ENCODE peak calls at places on chromosomes 12 and 14, in five cellular contexts. One of them, this sample, is unnamed.

GRCh38 chr12:14367097-14367661 is 1.7 kb downstream of the ATF7IP start:
- DNase-seq in endothelial cell of umbilical vein: peak; percentile 73
- DNase-seq in K562: no peak
- DNase-seq in HCT116: no peak
- DNase-seq in adrenal gland: no peak
- DNase-seq in this sample: no peak

GRCh38 chr14:95504135-95505029 is 12.1 kb downstream of the SYNE3 start:
- DNase-seq in endothelial cell of umbilical vein: peak; percentile 50
- DNase-seq in K562: no peak
- DNase-seq in HCT116: no peak
- DNase-seq in adrenal gland: no peak
- DNase-seq in this sample: no peak

GRCh38 chr12:6315704-6316597 is 5.5 kb downstream of the PLEKHG6 start:
- DNase-seq in endothelial cell of umbilical vein: no peak
- DNase-seq in K562: no peak
- DNase-seq in HCT116: no peak
- DNase-seq in adrenal gland: no peak
- DNase-seq in this sample: no peak

GRCh38 chr14:66619952-66620351 is 112.0 kb downstream of the GPHN start:
- DNase-seq in endothelial cell of umbilical vein: no peak
- DNase-seq in K562: no peak
- DNase-seq in HCT116: no peak
- DNase-seq in adrenal gland: no peak
- DNase-seq in this sample: no peak

GRCh38 chr14:93073833-93074769 is 41.6 kb downstream of the ITPK1 start:
- DNase-seq in endothelial cell of umbilical vein: peak; percentile 43
- DNase-seq in K562: no peak
- DNase-seq in HCT116: no peak
- DNase-seq in adrenal gland: peak; percentile 36
- DNase-seq in this sample: peak; percentile 68

GRCh38 chr12:47601071-47601470 is 104.8 kb downstream of the RPAP3 start:
- DNase-seq in endothelial cell of umbilical vein: no peak
- DNase-seq in K562: no peak
- DNase-seq in HCT116: no peak
- DNase-seq in adrenal gland: no peak
- DNase-seq in this sample: no peak

GRCh38 chr12:69608114-69608513 is 2.6 kb downstream of the LRRC10 start:
- DNase-seq in endothelial cell of umbilical vein: no peak
- DNase-seq in K562: peak; percentile 31
- DNase-seq in HCT116: no peak
- DNase-seq in adrenal gland: no peak
- DNase-seq in this sample: no peak

GRCh38 chr12:6383572-6384498 is at the start of gene LTBR:
- DNase-seq in endothelial cell of umbilical vein: peak; percentile 89
- DNase-seq in K562: peak; percentile 82
- DNase-seq in HCT116: no peak
- DNase-seq in adrenal gland: peak; percentile 97
- DNase-seq in this sample: peak; percentile 99

GRCh38 chr12:53695148-53696138 is 19.6 kb upstream of the ATP5MC2 start:
- DNase-seq in endothelial cell of umbilical vein: peak; percentile 55
- DNase-seq in K562: peak; percentile 67
- DNase-seq in HCT116: peak; percentile 36
- DNase-seq in adrenal gland: no peak
- DNase-seq in this sample: no peak

GRCh38 chr12:87112946-87113345 is 856.8 kb upstream of the MGAT4C start:
- DNase-seq in endothelial cell of umbilical vein: no peak
- DNase-seq in K562: no peak
- DNase-seq in HCT116: no peak
- DNase-seq in adrenal gland: no peak
- DNase-seq in this sample: no peak

GRCh38 chr12:68334136-68334535 is 2.0 kb upstream of the MDM1 start:
- DNase-seq in endothelial cell of umbilical vein: peak; percentile 20
- DNase-seq in K562: no peak
- DNase-seq in HCT116: no peak
- DNase-seq in adrenal gland: no peak
- DNase-seq in this sample: no peak

GRCh38 chr14:92973798-92974372 is 50.9 kb downstream of the CHGA start:
- DNase-seq in endothelial cell of umbilical vein: no peak
- DNase-seq in K562: no peak
- DNase-seq in HCT116: no peak
- DNase-seq in adrenal gland: no peak
- DNase-seq in this sample: no peak

GRCh38 chr14:31127690-31128089 is 79.9 kb downstream of the HECTD1 start:
- DNase-seq in endothelial cell of umbilical vein: no peak
- DNase-seq in K562: no peak
- DNase-seq in HCT116: no peak
- DNase-seq in adrenal gland: no peak
- DNase-seq in this sample: no peak

GRCh38 chr14:66330916-66331315 is 155.3 kb upstream of the CCDC196 start:
- DNase-seq in endothelial cell of umbilical vein: peak; percentile 41
- DNase-seq in K562: no peak
- DNase-seq in HCT116: no peak
- DNase-seq in adrenal gland: peak; percentile 84
- DNase-seq in this sample: no peak

GRCh38 chr12:4251228-4251891 is 22.2 kb upstream of the CCND2 start:
- DNase-seq in endothelial cell of umbilical vein: no peak
- DNase-seq in K562: no peak
- DNase-seq in HCT116: no peak
- DNase-seq in adrenal gland: no peak
- DNase-seq in this sample: no peak

GRCh38 chr12:12495536-12495935 is 67.1 kb downstream of the DUSP16 start:
- DNase-seq in endothelial cell of umbilical vein: no peak
- DNase-seq in K562: no peak
- DNase-seq in HCT116: no peak
- DNase-seq in adrenal gland: no peak
- DNase-seq in this sample: no peak

GRCh38 chr12:3661028-3661427 is 91.9 kb downstream of the CRACR2A start:
- DNase-seq in endothelial cell of umbilical vein: no peak
- DNase-seq in K562: no peak
- DNase-seq in HCT116: peak; percentile 36
- DNase-seq in adrenal gland: no peak
- DNase-seq in this sample: no peak

GRCh38 chr12:534216-534615 is 74.5 kb downstream of the B4GALNT3 start:
- DNase-seq in endothelial cell of umbilical vein: no peak
- DNase-seq in K562: no peak
- DNase-seq in HCT116: no peak
- DNase-seq in adrenal gland: no peak
- DNase-seq in this sample: no peak

GRCh38 chr12:130879212-130879686 is 7.4 kb downstream of the RAN start:
- DNase-seq in endothelial cell of umbilical vein: no peak
- DNase-seq in K562: no peak
- DNase-seq in HCT116: no peak
- DNase-seq in adrenal gland: no peak
- DNase-seq in this sample: no peak
- TF ChIP-seq POLR2A in endothelial cell of umbilical vein: no peak
- TF ChIP-seq POLR2A in K562: peak; percentile 18
- TF ChIP-seq POLR2A in HCT116: no peak
- TF ChIP-seq POLR2A in adrenal gland: no peak
- TF ChIP-seq POLR2A in this sample: no peak

GRCh38 chr12:92529944-92530343 is 172.8 kb upstream of the PLEKHG7 start:
- DNase-seq in endothelial cell of umbilical vein: no peak
- DNase-seq in K562: no peak
- DNase-seq in HCT116: no peak
- DNase-seq in adrenal gland: no peak
- DNase-seq in this sample: no peak
- H3K4me3 ChIP-seq in endothelial cell of umbilical vein: no peak overlapping the region
- H3K4me3 ChIP-seq in K562: no peak overlapping the region
- H3K4me3 ChIP-seq in HCT116: no peak overlapping the region
- H3K4me3 ChIP-seq in adrenal gland: no peak overlapping the region
- H3K4me3 ChIP-seq in this sample: no peak overlapping the region

GRCh38 chr14:30035361-30035760 is 107.7 kb upstream of the PRKD1 start:
- DNase-seq in endothelial cell of umbilical vein: no peak
- DNase-seq in K562: no peak
- DNase-seq in HCT116: no peak
- DNase-seq in adrenal gland: no peak
- DNase-seq in this sample: no peak

DNA sequence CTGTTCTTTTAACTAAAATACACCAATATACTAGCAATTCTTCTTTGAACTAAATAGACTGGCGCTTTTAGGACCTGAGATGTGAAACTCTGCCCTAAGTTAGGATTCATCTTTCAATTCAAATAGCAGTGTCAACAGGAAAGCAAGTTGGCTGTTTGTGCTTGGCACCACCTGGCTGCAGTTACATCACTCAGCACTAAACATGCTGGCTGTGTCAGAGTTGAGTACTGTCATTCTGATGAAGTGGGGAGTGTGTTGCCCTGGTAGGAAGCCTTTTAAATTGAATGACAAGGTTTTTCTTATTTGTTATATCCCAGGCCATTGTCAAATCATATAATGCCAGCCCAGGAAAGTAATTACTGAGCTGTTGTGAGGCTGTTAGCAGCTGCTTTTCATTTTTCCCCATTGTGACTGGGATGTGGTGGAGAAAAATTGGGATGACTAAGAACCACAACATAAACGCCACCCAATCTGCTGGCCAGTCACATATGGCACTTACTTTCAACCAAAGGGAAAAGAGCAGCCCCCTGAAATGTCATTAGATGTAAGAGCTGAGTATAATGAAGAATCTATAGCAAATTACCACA is 106.5 kb upstream of the PRKD1 start:
- DNase-seq in endothelial cell of umbilical vein: no peak
- DNase-seq in K562: no peak
- DNase-seq in HCT116: no peak
- DNase-seq in adrenal gland: no peak
- DNase-seq in this sample: no peak
- TF ChIP-seq CTCF in endothelial cell of umbilical vein: no peak
- TF ChIP-seq CTCF in K562: no peak
- TF ChIP-seq CTCF in HCT116: no peak
- TF ChIP-seq CTCF in adrenal gland: no peak
- TF ChIP-seq CTCF in this sample: no peak

GRCh38 chr12:99954724-99955123 is 30.0 kb downstream of the ANKS1B start:
- DNase-seq in endothelial cell of umbilical vein: no peak
- DNase-seq in K562: no peak
- DNase-seq in HCT116: no peak
- DNase-seq in adrenal gland: no peak
- DNase-seq in this sample: no peak
- TF ChIP-seq POLR2A in endothelial cell of umbilical vein: no peak
- TF ChIP-seq POLR2A in K562: no peak
- TF ChIP-seq POLR2A in HCT116: no peak
- TF ChIP-seq POLR2A in adrenal gland: no peak
- TF ChIP-seq POLR2A in this sample: no peak

GRCh38 chr12:76256904-76257303 is 91.3 kb downstream of the BBS10 start:
- DNase-seq in endothelial cell of umbilical vein: no peak
- DNase-seq in K562: no peak
- DNase-seq in HCT116: no peak
- DNase-seq in adrenal gland: no peak
- DNase-seq in this sample: no peak

GRCh38 chr12:76256341-76256740 is 91.9 kb downstream of the BBS10 start:
- DNase-seq in endothelial cell of umbilical vein: no peak
- DNase-seq in K562: no peak
- DNase-seq in HCT116: no peak
- DNase-seq in adrenal gland: no peak
- DNase-seq in this sample: no peak

GRCh38 chr12:76259071-76259470 is 89.1 kb downstream of the BBS10 start:
- DNase-seq in endothelial cell of umbilical vein: peak; percentile 69
- DNase-seq in K562: no peak
- DNase-seq in HCT116: no peak
- DNase-seq in adrenal gland: no peak
- DNase-seq in this sample: no peak

GRCh38 chr12:76259660-76260389 is 88.4 kb downstream of the BBS10 start:
- DNase-seq in endothelial cell of umbilical vein: peak; percentile 93
- DNase-seq in K562: no peak
- DNase-seq in HCT116: no peak
- DNase-seq in adrenal gland: no peak
- DNase-seq in this sample: no peak

GRCh38 chr12:76260390-76260748 is 87.8 kb downstream of the BBS10 start:
- DNase-seq in endothelial cell of umbilical vein: peak; percentile 48
- DNase-seq in K562: no peak
- DNase-seq in HCT116: no peak
- DNase-seq in adrenal gland: no peak
- DNase-seq in this sample: no peak
- H3K4me3 ChIP-seq in endothelial cell of umbilical vein: no peak overlapping the region
- H3K4me3 ChIP-seq in K562: no peak overlapping the region
- H3K4me3 ChIP-seq in HCT116: no peak overlapping the region
- H3K4me3 ChIP-seq in adrenal gland: no peak overlapping the region
- H3K4me3 ChIP-seq in this sample: no peak overlapping the region

GRCh38 chr14:104086661-104087461 is 1.4 kb downstream of the ASPG start:
- DNase-seq in endothelial cell of umbilical vein: no peak
- DNase-seq in K562: no peak
- DNase-seq in HCT116: no peak
- DNase-seq in adrenal gland: peak; percentile 10
- DNase-seq in this sample: peak; percentile 77
- TF ChIP-seq CTCF in endothelial cell of umbilical vein: no peak
- TF ChIP-seq CTCF in K562: no peak
- TF ChIP-seq CTCF in HCT116: no peak
- TF ChIP-seq CTCF in adrenal gland: no peak
- TF ChIP-seq CTCF in this sample: no peak

DNA sequence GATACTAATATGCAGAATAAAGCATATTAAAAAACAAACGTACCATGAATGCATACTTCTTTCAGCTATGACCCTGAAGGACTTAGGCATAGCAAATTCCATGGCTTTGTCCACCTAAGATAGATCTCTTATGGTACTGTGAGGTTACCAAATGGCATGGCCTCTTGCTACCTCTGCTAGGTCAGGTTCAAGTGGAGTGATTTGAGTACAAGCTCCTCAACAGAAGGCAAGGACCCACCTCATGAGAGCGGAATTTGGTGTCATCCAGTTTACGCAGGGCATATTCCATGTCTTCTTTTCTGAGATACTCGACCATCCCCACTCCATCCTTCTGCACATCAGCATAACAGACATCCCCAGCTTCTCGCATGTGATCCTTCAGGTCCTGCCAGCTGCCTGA is 5.8 kb downstream of the SRSF9 start:
- DNase-seq in endothelial cell of umbilical vein: no peak
- DNase-seq in K562: no peak
- DNase-seq in HCT116: no peak
- DNase-seq in adrenal gland: no peak
- DNase-seq in this sample: no peak
- TF ChIP-seq POLR2A in endothelial cell of umbilical vein: no peak
- TF ChIP-seq POLR2A in K562: peak; percentile 19
- TF ChIP-seq POLR2A in HCT116: no peak
- TF ChIP-seq POLR2A in adrenal gland: no peak
- TF ChIP-seq POLR2A in this sample: no peak

GRCh38 chr12:111444706-111445310 is 39.1 kb downstream of the SH2B3 start:
- DNase-seq in endothelial cell of umbilical vein: no peak
- DNase-seq in K562: no peak
- DNase-seq in HCT116: no peak
- DNase-seq in adrenal gland: peak; percentile 67
- DNase-seq in this sample: peak; percentile 71
- H3K4me3 ChIP-seq in endothelial cell of umbilical vein: no peak overlapping the region
- H3K4me3 ChIP-seq in K562: no peak overlapping the region
- H3K4me3 ChIP-seq in HCT116: no peak overlapping the region
- H3K4me3 ChIP-seq in adrenal gland: no peak overlapping the region
- H3K4me3 ChIP-seq in this sample: no peak overlapping the region

GRCh38 chr12:32679091-32679909 is at the start of gene DNM1L:
- DNase-seq in endothelial cell of umbilical vein: peak; percentile 96
- DNase-seq in K562: peak; percentile 95
- DNase-seq in HCT116: peak; percentile 92
- DNase-seq in adrenal gland: peak; percentile 93
- DNase-seq in this sample: peak; percentile 97
- TF ChIP-seq CTCF in endothelial cell of umbilical vein: peak; percentile 21
- TF ChIP-seq CTCF in K562: no peak
- TF ChIP-seq CTCF in HCT116: peak; percentile 7
- TF ChIP-seq CTCF in adrenal gland: no peak
- TF ChIP-seq CTCF in this sample: peak; percentile 17